ENCODE peak calls at places on chromosomes 6 and 20, in eight cellular contexts. One of them, this sample, is unnamed. For H3K4me1 and H3K9me3, the result is how much of the 10 kb centered on the place peaks cover.

GRCh38 chr6:37966801-37967200 is 147.3 kb downstream of the ZFAND3 start:
- DNase-seq in left lung: no peak
- DNase-seq in uterus: no peak
- DNase-seq in tibial artery: no peak
- DNase-seq in cardiac muscle cell: no peak
- DNase-seq in left ventricle myocardium inferior: no peak
- DNase-seq in NT2/D1: no peak
- DNase-seq in aorta: no peak
- DNase-seq in this sample: no peak

GRCh38 chr6:93120154-93120742 is 299.1 kb downstream of the EPHA7 start:
- DNase-seq in left lung: no peak
- DNase-seq in uterus: no peak
- DNase-seq in tibial artery: no peak
- DNase-seq in cardiac muscle cell: no peak
- DNase-seq in left ventricle myocardium inferior: no peak
- DNase-seq in NT2/D1: no peak
- DNase-seq in aorta: no peak
- DNase-seq in this sample: no peak

GRCh38 chr20:9028419-9028818 is 40.5 kb upstream of the PLCB4 start:
- DNase-seq in left lung: no peak
- DNase-seq in uterus: no peak
- DNase-seq in tibial artery: peak
- DNase-seq in cardiac muscle cell: no peak
- DNase-seq in left ventricle myocardium inferior: no peak
- DNase-seq in NT2/D1: no peak
- DNase-seq in aorta: no peak
- DNase-seq in this sample: no peak

GRCh38 chr6:82331031-82331773 is 32.4 kb upstream of the TPBG start:
- DNase-seq in left lung: no peak
- DNase-seq in uterus: no peak
- DNase-seq in tibial artery: no peak
- DNase-seq in cardiac muscle cell: no peak
- DNase-seq in left ventricle myocardium inferior: no peak
- DNase-seq in NT2/D1: no peak
- DNase-seq in aorta: no peak
- DNase-seq in this sample: peak

GRCh38 chr6:25320459-25320858 is 41.3 kb downstream of the CARMIL1 start:
- DNase-seq in left lung: no peak
- DNase-seq in uterus: no peak
- DNase-seq in tibial artery: no peak
- DNase-seq in cardiac muscle cell: no peak
- DNase-seq in left ventricle myocardium inferior: no peak
- DNase-seq in NT2/D1: no peak
- DNase-seq in aorta: no peak
- DNase-seq in this sample: no peak

GRCh38 chr6:165987483-165988305 is 180.0 kb downstream of the TBXT start:
- DNase-seq in left lung: no peak
- DNase-seq in uterus: peak
- DNase-seq in tibial artery: peak
- DNase-seq in cardiac muscle cell: peak
- DNase-seq in left ventricle myocardium inferior: peak
- DNase-seq in NT2/D1: peak
- DNase-seq in aorta: peak
- DNase-seq in this sample: peak

GRCh38 chr6:32973144-32973854 is 4.9 kb downstream of the BRD2 start:
- DNase-seq in left lung: peak
- DNase-seq in uterus: no peak
- DNase-seq in tibial artery: no peak
- DNase-seq in cardiac muscle cell: peak
- DNase-seq in left ventricle myocardium inferior: no peak
- DNase-seq in NT2/D1: no peak
- DNase-seq in aorta: no peak
- DNase-seq in this sample: peak

GRCh38 chr20:63839620-63840019 is 8.6 kb upstream of the ZBTB46 start:
- DNase-seq in left lung: no peak
- DNase-seq in uterus: no peak
- DNase-seq in tibial artery: no peak
- DNase-seq in cardiac muscle cell: no peak
- DNase-seq in left ventricle myocardium inferior: no peak
- DNase-seq in NT2/D1: no peak
- DNase-seq in aorta: no peak
- DNase-seq in this sample: no peak

GRCh38 chr6:36627801-36628246 is 33.7 kb downstream of the SRSF3 start:
- DNase-seq in left lung: peak
- DNase-seq in uterus: peak
- DNase-seq in tibial artery: peak
- DNase-seq in cardiac muscle cell: no peak
- DNase-seq in left ventricle myocardium inferior: peak
- DNase-seq in NT2/D1: no peak
- DNase-seq in aorta: peak
- DNase-seq in this sample: no peak

GRCh38 chr20:61598586-61598985 is 346.5 kb downstream of the CDH4 start:
- DNase-seq in left lung: no peak
- DNase-seq in uterus: no peak
- DNase-seq in tibial artery: no peak
- DNase-seq in cardiac muscle cell: no peak
- DNase-seq in left ventricle myocardium inferior: no peak
- DNase-seq in NT2/D1: no peak
- DNase-seq in aorta: no peak
- DNase-seq in this sample: no peak

GRCh38 chr20:39700527-39700926 is 738.4 kb downstream of the DHX35 start:
- DNase-seq in left lung: no peak
- DNase-seq in uterus: no peak
- DNase-seq in tibial artery: no peak
- DNase-seq in cardiac muscle cell: no peak
- DNase-seq in left ventricle myocardium inferior: no peak
- DNase-seq in NT2/D1: no peak
- DNase-seq in aorta: no peak
- DNase-seq in this sample: no peak

GRCh38 chr20:19211252-19211651 is 1.2 kb upstream of the SLC24A3 start:
- DNase-seq in left lung: no peak
- DNase-seq in uterus: peak
- DNase-seq in tibial artery: no peak
- DNase-seq in cardiac muscle cell: no peak
- DNase-seq in left ventricle myocardium inferior: no peak
- DNase-seq in NT2/D1: no peak
- DNase-seq in aorta: no peak
- DNase-seq in this sample: no peak

GRCh38 chr6:21536280-21536766 is 57.2 kb upstream of the SOX4 start:
- DNase-seq in left lung: no peak
- DNase-seq in uterus: no peak
- DNase-seq in tibial artery: no peak
- DNase-seq in cardiac muscle cell: no peak
- DNase-seq in left ventricle myocardium inferior: no peak
- DNase-seq in NT2/D1: no peak
- DNase-seq in aorta: no peak
- DNase-seq in this sample: no peak

GRCh38 chr6:105596284-105596755 is 193.4 kb upstream of the PREP start:
- DNase-seq in left lung: no peak
- DNase-seq in uterus: no peak
- DNase-seq in tibial artery: no peak
- DNase-seq in cardiac muscle cell: no peak
- DNase-seq in left ventricle myocardium inferior: no peak
- DNase-seq in NT2/D1: no peak
- DNase-seq in aorta: no peak
- DNase-seq in this sample: peak

GRCh38 chr20:15916623-15917022 is 656.6 kb downstream of the KIF16B start:
- DNase-seq in left lung: no peak
- DNase-seq in uterus: no peak
- DNase-seq in tibial artery: no peak
- DNase-seq in cardiac muscle cell: no peak
- DNase-seq in left ventricle myocardium inferior: no peak
- DNase-seq in NT2/D1: no peak
- DNase-seq in aorta: no peak
- DNase-seq in this sample: no peak

GRCh38 chr20:49948809-49949507 is 12.8 kb downstream of the RNF114 start:
- DNase-seq in left lung: no peak
- DNase-seq in uterus: no peak
- DNase-seq in tibial artery: no peak
- DNase-seq in cardiac muscle cell: no peak
- DNase-seq in left ventricle myocardium inferior: no peak
- DNase-seq in NT2/D1: no peak
- DNase-seq in aorta: no peak
- DNase-seq in this sample: no peak

GRCh38 chr6:5446362-5447075 is 185.2 kb downstream of the FARS2 start:
- DNase-seq in left lung: no peak
- DNase-seq in uterus: no peak
- DNase-seq in tibial artery: no peak
- DNase-seq in cardiac muscle cell: no peak
- DNase-seq in left ventricle myocardium inferior: no peak
- DNase-seq in NT2/D1: no peak
- DNase-seq in aorta: no peak
- DNase-seq in this sample: no peak

GRCh38 chr6:119204744-119205143 is 126.3 kb upstream of the FAM184A start:
- DNase-seq in left lung: no peak
- DNase-seq in uterus: no peak
- DNase-seq in tibial artery: no peak
- DNase-seq in cardiac muscle cell: no peak
- DNase-seq in left ventricle myocardium inferior: no peak
- DNase-seq in NT2/D1: no peak
- DNase-seq in aorta: no peak
- DNase-seq in this sample: no peak

GRCh38 chr6:4707011-4707410 is 69.2 kb upstream of the CDYL start:
- DNase-seq in left lung: no peak
- DNase-seq in uterus: no peak
- DNase-seq in tibial artery: no peak
- DNase-seq in cardiac muscle cell: no peak
- DNase-seq in left ventricle myocardium inferior: no peak
- DNase-seq in NT2/D1: no peak
- DNase-seq in aorta: no peak
- DNase-seq in this sample: no peak

GRCh38 chr6:85464260-85464644 is 14.4 kb downstream of the NT5E start:
- DNase-seq in left lung: no peak
- DNase-seq in uterus: peak
- DNase-seq in tibial artery: peak
- DNase-seq in cardiac muscle cell: no peak
- DNase-seq in left ventricle myocardium inferior: no peak
- DNase-seq in NT2/D1: no peak
- DNase-seq in aorta: peak
- DNase-seq in this sample: no peak
- H3K4me1 ChIP-seq in left lung: under half
- H3K4me1 ChIP-seq in uterus: under half
- H3K4me1 ChIP-seq in tibial artery: half or more
- H3K4me1 ChIP-seq in cardiac muscle cell: under half
- H3K4me1 ChIP-seq in left ventricle myocardium inferior: under half
- H3K4me1 ChIP-seq in NT2/D1: under half
- H3K4me1 ChIP-seq in aorta: under half
- H3K4me1 ChIP-seq in this sample: under half

GRCh38 chr6:29975561-29975907 is 33.2 kb downstream of the HLA-A start:
- DNase-seq in left lung: no peak
- DNase-seq in uterus: no peak
- DNase-seq in tibial artery: no peak
- DNase-seq in cardiac muscle cell: peak
- DNase-seq in left ventricle myocardium inferior: no peak
- DNase-seq in NT2/D1: no peak
- DNase-seq in aorta: no peak
- DNase-seq in this sample: no peak

GRCh38 chr6:29976588-29977424 is 34.5 kb downstream of the HLA-A start:
- DNase-seq in left lung: peak
- DNase-seq in uterus: peak
- DNase-seq in tibial artery: peak
- DNase-seq in cardiac muscle cell: peak
- DNase-seq in left ventricle myocardium inferior: peak
- DNase-seq in NT2/D1: no peak
- DNase-seq in aorta: peak
- DNase-seq in this sample: peak

GRCh38 chr6:29976253-29976587 is 33.9 kb downstream of the HLA-A start:
- DNase-seq in left lung: no peak
- DNase-seq in uterus: no peak
- DNase-seq in tibial artery: no peak
- DNase-seq in cardiac muscle cell: no peak
- DNase-seq in left ventricle myocardium inferior: no peak
- DNase-seq in NT2/D1: no peak
- DNase-seq in aorta: no peak
- DNase-seq in this sample: no peak

GRCh38 chr6:29974901-29975560 is 32.7 kb downstream of the HLA-A start:
- DNase-seq in left lung: no peak
- DNase-seq in uterus: no peak
- DNase-seq in tibial artery: no peak
- DNase-seq in cardiac muscle cell: peak
- DNase-seq in left ventricle myocardium inferior: no peak
- DNase-seq in NT2/D1: no peak
- DNase-seq in aorta: no peak
- DNase-seq in this sample: no peak

DNA sequence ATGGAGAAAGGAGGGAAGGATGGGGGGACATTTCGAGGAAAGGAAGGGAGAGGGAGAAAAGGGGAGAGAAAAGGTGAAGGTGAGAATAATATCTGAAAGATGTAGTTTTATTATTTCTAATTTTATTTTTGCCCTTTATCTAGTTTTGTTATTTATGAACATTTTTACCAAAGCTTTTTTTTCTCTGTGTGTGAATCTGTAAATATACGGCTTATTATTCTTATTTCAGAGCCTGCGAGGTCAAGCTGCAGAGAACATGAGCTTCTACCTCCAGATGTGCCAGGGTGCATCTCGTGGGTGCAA is 35.0 kb downstream of the HLA-A start:
- DNase-seq in left lung: no peak
- DNase-seq in uterus: no peak
- DNase-seq in tibial artery: no peak
- DNase-seq in cardiac muscle cell: no peak
- DNase-seq in left ventricle myocardium inferior: no peak
- DNase-seq in NT2/D1: no peak
- DNase-seq in aorta: no peak
- DNase-seq in this sample: no peak
- H3K4me3 ChIP-seq in left lung: peak
- H3K4me3 ChIP-seq in uterus: peak
- H3K4me3 ChIP-seq in tibial artery: peak
- H3K4me3 ChIP-seq in cardiac muscle cell: peak
- H3K4me3 ChIP-seq in left ventricle myocardium inferior: peak
- H3K4me3 ChIP-seq in NT2/D1: peak
- H3K4me3 ChIP-seq in aorta: no peak
- H3K4me3 ChIP-seq in this sample: peak

GRCh38 chr20:164618-165017 is 7.4 kb downstream of the DEFB127 start:
- DNase-seq in left lung: no peak
- DNase-seq in uterus: no peak
- DNase-seq in tibial artery: no peak
- DNase-seq in cardiac muscle cell: no peak
- DNase-seq in left ventricle myocardium inferior: no peak
- DNase-seq in NT2/D1: no peak
- DNase-seq in aorta: no peak
- DNase-seq in this sample: no peak
- H3K9me3 ChIP-seq in left lung: under half
- H3K9me3 ChIP-seq in uterus: under half
- H3K9me3 ChIP-seq in tibial artery: under half
- H3K9me3 ChIP-seq in cardiac muscle cell: under half
- H3K9me3 ChIP-seq in left ventricle myocardium inferior: under half
- H3K9me3 ChIP-seq in NT2/D1: under half
- H3K9me3 ChIP-seq in aorta: under half
- H3K9me3 ChIP-seq in this sample: under half

DNA sequence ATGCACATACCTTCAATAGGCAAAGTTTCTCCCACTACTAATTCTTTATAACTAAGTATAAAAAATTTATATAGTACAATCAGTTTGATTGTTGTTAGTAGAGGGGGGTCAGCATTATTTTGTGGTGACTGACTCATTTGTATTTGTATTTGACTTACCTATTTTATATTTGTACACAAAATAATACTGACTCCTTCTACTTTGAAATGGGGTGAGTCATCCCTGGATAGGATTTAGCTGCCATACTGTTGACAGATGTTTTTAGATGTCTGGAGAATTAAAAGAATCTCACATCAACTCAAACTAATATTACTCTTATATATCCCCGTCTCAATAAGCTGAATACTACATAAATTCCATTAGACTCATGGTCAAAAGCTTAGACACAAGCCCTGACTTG is 114.9 kb downstream of the FRK start:
- DNase-seq in left lung: no peak
- DNase-seq in uterus: no peak
- DNase-seq in tibial artery: no peak
- DNase-seq in cardiac muscle cell: no peak
- DNase-seq in left ventricle myocardium inferior: no peak
- DNase-seq in NT2/D1: no peak
- DNase-seq in aorta: no peak
- DNase-seq in this sample: no peak
- H3K4me1 ChIP-seq in left lung: under half
- H3K4me1 ChIP-seq in uterus: under half
- H3K4me1 ChIP-seq in tibial artery: under half
- H3K4me1 ChIP-seq in cardiac muscle cell: under half
- H3K4me1 ChIP-seq in left ventricle myocardium inferior: under half
- H3K4me1 ChIP-seq in NT2/D1: under half
- H3K4me1 ChIP-seq in aorta: under half
- H3K4me1 ChIP-seq in this sample: under half